ENCODE peak calls at places on chromosomes 12 and 14, in five cellular contexts. P is CD8-positive, alpha-beta T cell; B is H1; X is uterus; H is heart right ventricle. U is an unnamed sample.

GRCh38 chr14:68404652-68405183 is 388.1 kb downstream of the ZFP36L1 start:
- DNase-seq in P (no peak), B (no peak), X (no peak), H (no peak), U (no peak)

GRCh38 chr12:17283563-17283962 is 677.6 kb upstream of the LMO3 start:
- DNase-seq in P (no peak), B (no peak), X (no peak), H (no peak), U (no peak)

GRCh38 chr12:53201170-53201541 is 5.9 kb downstream of the ITGB7 start:
- DNase-seq in P (no peak), B (no peak), X (no peak), H (no peak), U (no peak)

GRCh38 chr12:26297386-26298070 is 102.2 kb downstream of the SSPN start:
- DNase-seq in P (no peak), B (no peak), X (no peak), H (no peak), U (no peak)

GRCh38 chr12:101928556-101928955 is 51.2 kb downstream of the DRAM1 start:
- DNase-seq in P (no peak), B (no peak), X (no peak), H (no peak), U (no peak)

GRCh38 chr14:31945074-31945613 is 132.0 kb upstream of the ARHGAP5 start:
- DNase-seq in P (no peak), B (no peak), X (no peak), H (no peak), U (no peak)

GRCh38 chr14:23089498-23090253 is 5.3 kb downstream of the ACIN1 start:
- DNase-seq in P (no peak), B (no peak), X (no peak), H (no peak), U (peak; percentile 46)

GRCh38 chr12:96425973-96426372 is 25.7 kb upstream of the CDK17 start:
- DNase-seq in P (no peak), B (no peak), X (no peak), H (no peak), U (no peak)

GRCh38 chr12:16350682-16351081 is 3.2 kb downstream of the MGST1 start:
- DNase-seq in P (no peak), B (no peak), X (peak; percentile 51), H (peak; percentile 12), U (no peak)

GRCh38 chr12:95547522-95548055 is 3.7 kb downstream of the USP44 start:
- DNase-seq in P (no peak), B (no peak), X (peak; percentile 24), H (no peak), U (no peak)

GRCh38 chr12:10717410-10717809 is 5.7 kb downstream of the YBX3 start:
- DNase-seq in P (no peak), B (no peak), X (no peak), H (no peak), U (no peak)

GRCh38 chr12:10716277-10716676 is 6.8 kb downstream of the YBX3 start:
- DNase-seq in P (no peak), B (no peak), X (no peak), H (no peak), U (no peak)

GRCh38 chr12:10716704-10717315 is 6.3 kb downstream of the YBX3 start:
- DNase-seq in P (no peak), B (no peak), X (peak; percentile 79), H (peak; percentile 67), U (peak; percentile 95)

GRCh38 chr12:10719482-10719881 is 3.6 kb downstream of the YBX3 start:
- DNase-seq in P (no peak), B (no peak), X (no peak), H (no peak), U (no peak)

DNA sequence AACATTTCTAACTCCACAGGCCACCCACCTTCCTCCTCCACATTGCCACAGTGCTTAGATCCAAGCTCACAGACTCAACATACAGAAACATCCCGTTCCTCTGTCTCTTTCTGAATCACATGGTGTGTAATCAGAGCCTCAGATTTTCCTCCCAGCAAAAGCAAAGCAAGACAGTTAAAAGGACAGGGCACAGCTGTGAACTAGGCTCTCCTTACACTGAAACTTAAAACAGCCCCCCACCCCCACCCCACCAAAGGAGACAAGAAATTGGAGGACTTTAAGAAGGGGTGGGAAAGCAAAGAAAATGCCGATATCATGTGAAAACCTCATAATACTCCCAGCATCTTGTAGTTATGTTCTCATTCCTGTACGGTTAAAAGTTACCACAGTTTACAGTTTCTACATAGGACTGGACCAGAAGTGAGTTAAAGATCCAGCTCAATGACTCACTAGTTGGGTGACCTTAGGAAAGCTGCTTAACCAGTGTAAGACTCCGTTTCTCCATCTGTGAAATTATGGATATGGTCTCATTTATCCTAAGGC is 4.8 kb downstream of the YBX3 start:
- DNase-seq in P (no peak), B (no peak), X (no peak), H (no peak), U (no peak)
- H3K4me1 ChIP-seq in P (peaks cover 28% of the 10 kb centered on the region), B (peaks cover 26% of the 10 kb centered on the region), X (peaks cover 5% of the 10 kb centered on the region), H (peaks cover 57% of the 10 kb centered on the region), U (no peaks in the 10 kb centered on the region)

GRCh38 chr14:73784988-73785313 is 66.7 kb upstream of the PTGR2 start:
- DNase-seq in P (no peak), B (no peak), X (no peak), H (no peak), U (no peak)
- H3K4me3 ChIP-seq in P (peak overlapping the region; percentile 88), B (peak overlapping the region; percentile 68), X (peak overlapping the region; percentile 69), H (peak overlapping the region; percentile 66), U (peak overlapping the region; percentile 87)

DNA sequence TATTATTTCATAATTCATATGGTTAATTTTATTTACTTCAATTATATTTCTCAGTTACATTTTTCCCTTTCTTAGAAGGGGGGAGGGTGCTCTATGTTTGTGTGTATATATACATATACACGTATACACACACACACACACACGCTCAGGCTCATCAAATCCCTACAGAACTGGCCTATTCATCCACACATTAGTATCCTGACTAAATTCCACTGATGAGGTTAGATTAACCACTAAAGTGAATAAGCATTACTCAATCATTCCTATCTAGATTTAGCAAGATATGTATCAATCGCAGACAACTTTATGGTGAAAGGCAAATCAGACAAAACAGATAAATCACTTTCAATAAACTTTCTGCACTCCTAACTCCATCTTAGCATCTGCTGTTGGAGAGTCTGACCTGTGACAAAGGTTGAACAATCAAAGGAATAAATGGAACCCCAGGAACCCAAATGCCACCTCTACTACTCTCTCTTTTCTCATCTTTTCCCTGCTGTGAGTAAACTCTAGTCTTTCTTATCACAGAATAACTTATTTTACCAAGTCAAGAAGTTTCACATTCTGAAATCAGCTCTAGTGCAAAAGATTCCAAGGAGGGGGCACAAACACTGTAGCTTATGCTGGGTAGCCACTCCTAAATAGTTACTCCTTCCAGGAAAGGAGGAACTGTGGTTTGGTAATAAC is 67.6 kb downstream of the RALGAPA1 start:
- DNase-seq in P (no peak), B (no peak), X (no peak), H (no peak), U (no peak)
- H3K27ac ChIP-seq in P (no peak overlapping the region), B (no peak overlapping the region), X (no peak overlapping the region), H (no peak overlapping the region), U (no peak overlapping the region)

DNA sequence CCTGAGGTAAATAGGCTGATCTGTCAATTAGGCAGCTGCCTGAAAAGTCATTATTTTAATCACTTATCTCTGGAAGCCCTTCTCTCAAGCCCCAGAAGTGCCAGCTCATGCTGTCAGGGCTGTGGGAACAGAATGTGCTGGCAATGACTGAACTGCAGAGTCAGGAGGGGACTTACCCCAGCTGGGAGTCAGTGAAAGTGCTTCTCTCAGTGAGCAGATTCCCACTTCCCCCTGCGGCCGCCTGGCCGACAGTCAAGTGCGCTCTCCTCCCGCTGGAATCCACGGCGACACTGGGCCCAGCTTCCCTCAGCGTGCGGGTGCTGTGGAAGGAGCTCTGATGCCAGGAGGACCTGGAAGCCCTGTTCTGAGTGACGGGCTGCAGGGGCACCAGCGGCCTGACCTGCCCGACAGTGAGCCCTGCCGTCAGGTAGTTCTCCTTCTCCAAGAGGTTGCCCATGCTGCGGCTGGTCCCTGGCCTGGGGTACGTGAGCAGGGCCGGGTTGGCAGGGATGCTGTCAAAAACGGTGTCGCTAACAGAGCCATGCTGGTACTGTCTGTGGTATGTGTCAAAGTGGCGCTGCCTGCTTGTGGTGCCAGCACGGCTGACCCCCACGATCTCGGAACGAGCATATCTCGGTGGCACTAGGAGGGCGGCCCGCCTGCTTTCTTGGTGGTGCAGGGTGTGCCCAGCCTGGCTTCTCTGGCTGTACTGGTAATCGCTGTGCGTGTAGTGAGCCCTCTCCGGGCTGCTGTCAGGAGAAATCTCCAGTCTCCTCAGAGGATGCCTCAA is 18.7 kb downstream of the PKP2 start:
- DNase-seq in P (no peak), B (no peak), X (no peak), H (peak; percentile 80), U (no peak)
- H3K4me1 ChIP-seq in P (no peaks in the 10 kb centered on the region), B (no peaks in the 10 kb centered on the region), X (no peaks in the 10 kb centered on the region), H (peaks cover 14% of the 10 kb centered on the region), U (no peaks in the 10 kb centered on the region)

GRCh38 chr14:52949249-52949648 is 1.6 kb downstream of the FERMT2 start:
- DNase-seq in P (no peak), B (no peak), X (no peak), H (no peak), U (no peak)

GRCh38 chr14:52948039-52948438 is 2.8 kb downstream of the FERMT2 start:
- DNase-seq in P (no peak), B (no peak), X (no peak), H (no peak), U (no peak)

GRCh38 chr14:52949711-52950409 is 990 bp downstream of the FERMT2 start:
- DNase-seq in P (no peak), B (no peak), X (no peak), H (no peak), U (no peak)

GRCh38 chr14:52950410-52950897 is 396 bp downstream of the FERMT2 start:
- DNase-seq in P (no peak), B (no peak), X (peak; percentile 65), H (peak; percentile 56), U (no peak)

DNA sequence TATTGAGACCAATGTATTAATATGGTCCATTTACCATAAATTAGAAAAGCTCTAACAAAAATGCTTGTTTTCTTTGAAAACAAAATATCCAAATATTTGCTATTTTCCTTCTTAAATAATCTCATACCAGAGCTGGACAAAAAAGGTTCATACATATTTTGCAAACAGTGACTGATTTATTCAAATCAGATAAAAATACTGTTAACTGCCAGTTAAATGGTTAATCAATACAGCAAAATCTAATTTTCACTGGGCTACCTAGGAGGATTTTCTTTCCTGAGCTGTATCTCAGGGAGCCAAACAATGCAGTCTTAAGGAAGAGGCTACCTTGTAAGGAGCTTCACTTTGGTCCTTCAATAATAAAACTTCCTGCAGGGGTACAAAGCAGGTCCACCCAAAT is 2.0 kb downstream of the FERMT2 start:
- DNase-seq in P (no peak), B (no peak), X (no peak), H (no peak), U (no peak)
- H3K4me3 ChIP-seq in P (no peak overlapping the region), B (peak overlapping the region; percentile 94), X (peak overlapping the region; percentile 86), H (peak overlapping the region; percentile 98), U (peak overlapping the region; percentile 100)

U was measured in ascending aorta.